ENCODE peak calls at places on chromosome X, in ten cellular contexts. P is HFF-Myc, X is AG04449, N is neural progenitor cell, Z is body of pancreas, F is sigmoid colon, A is astrocyte of the spinal cord, H is lower leg skin, S is fibroblast of lung, M is choroid plexus epithelial cell. O is an unnamed sample.

GRCh38 chrX:20284992-20285391 is 18.3 kb upstream of the RPS6KA3 start:
- DNase-seq in P (no peak), X (no peak), N (no peak), Z (no peak), F (no peak), A (no peak), H (no peak), S (no peak), M (no peak), O (no peak)

GRCh38 chrX:1528884-1529203 is 8.1 kb downstream of the P2RY8 start:
- DNase-seq in P (no peak), X (no peak), N (no peak), Z (no peak), F (no peak), A (no peak), H (peak), S (no peak), M (no peak), O (no peak)

GRCh38 chrX:119008122-119008744 is 33.8 kb downstream of the LONRF3 start:
- DNase-seq in P (peak), X (no peak), N (peak), Z (peak), F (no peak), A (peak), H (no peak), S (no peak), M (peak), O (peak)

GRCh38 chrX:56853436-56853835 is 124.4 kb downstream of the NBDY start:
- DNase-seq in P (no peak), X (no peak), N (no peak), Z (no peak), F (no peak), A (no peak), H (no peak), S (no peak), M (no peak), O (no peak)

GRCh38 chrX:153631931-153632611 is 14.9 kb upstream of the DUSP9 start:
- DNase-seq in P (no peak), X (no peak), N (no peak), Z (no peak), F (peak), A (no peak), H (no peak), S (no peak), M (no peak), O (no peak)

GRCh38 chrX:71622347-71623104 is 4.2 kb upstream of the CXCR3 start:
- DNase-seq in P (no peak), X (peak), N (peak), Z (peak), F (peak), A (peak), H (peak), S (peak), M (peak), O (peak)

GRCh38 chrX:123324628-123325027 is 140.6 kb downstream of the GRIA3 start:
- DNase-seq in P (no peak), X (no peak), N (no peak), Z (no peak), F (no peak), A (no peak), H (no peak), S (peak), M (no peak), O (peak)

GRCh38 chrX:41634284-41634683 is 54.5 kb upstream of the GPR34 start:
- DNase-seq in P (peak), X (no peak), N (no peak), Z (no peak), F (no peak), A (peak), H (no peak), S (peak), M (peak), O (peak)

GRCh38 chrX:153791104-153791852 is 2.9 kb downstream of the IDH3G start:
- DNase-seq in P (no peak), X (no peak), N (no peak), Z (no peak), F (no peak), A (no peak), H (no peak), S (no peak), M (no peak), O (no peak)

GRCh38 chrX:107447642-107448041 is 1.8 kb upstream of the FRMPD3 start:
- DNase-seq in P (no peak), X (no peak), N (no peak), Z (no peak), F (no peak), A (no peak), H (no peak), S (no peak), M (no peak), O (peak)

GRCh38 chrX:107450823-107451509 is 1.5 kb downstream of the FRMPD3 start:
- DNase-seq in P (no peak), X (no peak), N (peak), Z (no peak), F (no peak), A (no peak), H (no peak), S (no peak), M (no peak), O (peak)

GRCh38 chrX:107451754-107452153 is 2.3 kb downstream of the FRMPD3 start:
- DNase-seq in P (no peak), X (no peak), N (peak), Z (no peak), F (no peak), A (no peak), H (no peak), S (no peak), M (no peak), O (no peak)

GRCh38 chrX:107448625-107449468 is 605 bp upstream of the FRMPD3 start:
- DNase-seq in P (no peak), X (no peak), N (peak), Z (no peak), F (no peak), A (no peak), H (no peak), S (peak), M (no peak), O (no peak)

GRCh38 chrX:107449490-107450175 is at the start of gene FRMPD3:
- DNase-seq in P (no peak), X (no peak), N (peak), Z (no peak), F (no peak), A (no peak), H (no peak), S (no peak), M (no peak), O (no peak)
- H3K4me3 ChIP-seq in P (no peak), X (peak), N (peak), Z (no peak), F (peak), A (peak), H (no peak), S (no peak), M (peak), O (peak)

GRCh38 chrX:131944936-131945902 is 77.9 kb upstream of the STK26 start:
- DNase-seq in P (no peak), X (no peak), N (no peak), Z (no peak), F (no peak), A (no peak), H (no peak), S (no peak), M (no peak), O (no peak)

GRCh38 chrX:131938749-131939148 is 84.4 kb upstream of the STK26 start:
- DNase-seq in P (no peak), X (no peak), N (no peak), Z (no peak), F (no peak), A (no peak), H (no peak), S (no peak), M (no peak), O (no peak)

GRCh38 chrX:131942045-131942444 is 81.1 kb upstream of the STK26 start:
- DNase-seq in P (no peak), X (no peak), N (no peak), Z (no peak), F (no peak), A (no peak), H (no peak), S (no peak), M (no peak), O (no peak)
- TF ChIP-seq CTCF in P (no peak), X (no peak), N (no peak), Z (no peak), F (no peak), A (no peak), H (no peak), S (no peak), M (no peak), O (no peak)

GRCh38 chrX:151396042-151396826 is 772 bp upstream of the VMA21 start:
- DNase-seq in P (peak), X (no peak), N (no peak), Z (no peak), F (no peak), A (peak), H (no peak), S (peak), M (peak), O (peak)

GRCh38 chrX:151397741-151398070 is 700 bp downstream of the VMA21 start:
- DNase-seq in P (no peak), X (no peak), N (no peak), Z (no peak), F (no peak), A (no peak), H (no peak), S (peak), M (peak), O (peak)

GRCh38 chrX:151396827-151397740 is at the start of gene VMA21:
- DNase-seq in P (no peak), X (peak), N (peak), Z (peak), F (peak), A (peak), H (peak), S (peak), M (peak), O (peak)

GRCh38 chrX:151402719-151403390 is 5.8 kb downstream of the VMA21 start:
- DNase-seq in P (no peak), X (no peak), N (no peak), Z (peak), F (peak), A (no peak), H (no peak), S (no peak), M (no peak), O (no peak)

DNA sequence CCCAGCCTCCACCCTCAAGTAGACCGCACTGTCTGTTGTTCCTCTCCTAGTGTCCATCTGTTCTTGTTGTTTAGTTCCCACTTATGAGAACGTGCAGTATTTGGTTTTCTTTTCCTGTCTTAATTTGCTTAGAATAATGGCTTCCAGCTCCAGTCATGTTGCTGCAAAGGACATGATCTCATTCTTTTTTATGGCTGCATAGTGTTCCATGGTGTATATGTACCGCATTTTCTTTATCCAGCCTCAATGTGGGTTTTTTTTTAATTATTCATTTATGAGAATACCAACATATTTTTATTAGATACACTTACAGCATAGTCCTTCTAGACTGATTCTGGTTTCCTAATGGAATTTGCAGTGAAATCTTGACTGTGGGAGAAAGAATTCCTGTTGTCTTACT is 1.3 kb downstream of the VMA21 start:
- DNase-seq in P (no peak), X (no peak), N (no peak), Z (no peak), F (no peak), A (no peak), H (no peak), S (no peak), M (no peak), O (no peak)
- H3K4me3 ChIP-seq in P (peak), X (peak), N (peak), Z (no peak), F (no peak), A (no peak), H (no peak), S (no peak), M (no peak), O (peak)

GRCh38 chrX:97026406-97026805 is 142.7 kb downstream of the RPA4 start:
- DNase-seq in P (no peak), X (no peak), N (peak), Z (no peak), F (no peak), A (no peak), H (no peak), S (peak), M (peak), O (no peak)
- TF ChIP-seq CTCF in P (no peak), X (no peak), N (peak), Z (no peak), F (no peak), A (no peak), H (no peak), S (no peak), M (peak), O (no peak)

DNA sequence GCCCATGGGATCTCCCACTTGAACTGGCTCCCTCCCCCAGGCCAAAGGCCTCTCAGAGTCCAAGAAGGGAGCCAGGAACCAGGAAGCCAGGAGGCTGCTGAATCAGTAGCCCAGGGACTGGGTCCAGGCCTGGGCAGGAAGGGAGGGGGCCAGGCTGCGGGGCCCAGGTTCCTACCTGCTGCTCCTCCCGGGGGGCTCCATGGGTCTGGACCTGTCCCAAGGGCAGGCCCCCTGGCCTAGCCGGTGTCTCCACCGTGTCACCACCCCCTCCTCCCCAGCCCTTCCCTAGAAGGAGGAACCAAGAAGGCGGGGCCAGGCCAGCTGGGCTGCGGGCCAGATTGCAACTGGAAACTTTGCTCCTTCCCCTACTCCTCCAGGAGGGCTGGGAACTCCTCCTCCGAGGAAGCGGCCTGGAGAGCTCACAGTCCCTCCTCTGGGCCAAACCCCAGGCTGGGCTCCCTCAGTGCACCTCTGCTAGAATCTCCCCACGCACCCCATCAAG is at the start of gene IQSEC2:
- DNase-seq in P (no peak), X (no peak), N (peak), Z (peak), F (peak), A (peak), H (peak), S (peak), M (peak), O (peak)
- H3K4me3 ChIP-seq in P (peak), X (peak), N (peak), Z (no peak), F (peak), A (peak), H (no peak), S (peak), M (peak), O (peak)

GRCh38 chrX:80812176-80812575 is 2.5 kb upstream of the BRWD3 start:
- DNase-seq in P (peak), X (no peak), N (peak), Z (no peak), F (no peak), A (peak), H (no peak), S (peak), M (peak), O (no peak)
- TF ChIP-seq CTCF in P (no peak), X (peak), N (peak), Z (no peak), F (no peak), A (peak), H (no peak), S (peak), M (peak), O (peak)

O was measured in fibroblast of mammary gland.